ENCODE peak calls at places on chromosomes 3 and 15, in eight cellular contexts. E, U, H, A, F, L, G and J are unnamed samples.

GRCh38 chr15:90560229-90560771 is 30.6 kb downstream of the CRTC3 start:
- DNase-seq in L (no peak), F (peak; percentile 100), A (peak; percentile 98), H (no peak), U (no peak), G (peak; percentile 48), E (peak; percentile 57), J (no peak)

GRCh38 chr15:79035111-79035601 is 55.4 kb downstream of the RASGRF1 start:
- DNase-seq in E (no peak), U (peak; percentile 71), H (no peak), L (no peak), F (no peak), A (no peak), G (peak; percentile 40), J (peak; percentile 27)

GRCh38 chr15:76078285-76078863 is 18.6 kb downstream of the TMEM266 start:
- DNase-seq in G (no peak), E (no peak), F (no peak), A (no peak), L (no peak), H (no peak), U (no peak), J (no peak)

GRCh38 chr15:58487041-58487723 is 55.4 kb downstream of the LIPC start:
- DNase-seq in U (no peak), F (peak; percentile 30), G (no peak), H (no peak), E (no peak), L (no peak), A (no peak), J (no peak)

GRCh38 chr3:5016218-5017161 is 37.3 kb downstream of the BHLHE40 start:
- DNase-seq in F (peak; percentile 56), E (no peak), H (no peak), L (no peak), G (no peak), U (no peak), A (peak; percentile 60), J (no peak)

GRCh38 chr3:32557640-32558352 is 12.9 kb downstream of the DYNC1LI1 start:
- DNase-seq in U (no peak), E (no peak), G (no peak), A (no peak), L (no peak), H (no peak), F (no peak), J (no peak)

GRCh38 chr15:36737430-36737891 is 158.0 kb downstream of the CDIN1 start:
- DNase-seq in U (no peak), H (no peak), L (no peak), G (no peak), E (no peak), F (peak; percentile 44), A (peak; percentile 31), J (no peak)

GRCh38 chr15:85094685-85095084 is 113.0 kb downstream of the PDE8A start:
- DNase-seq in U (no peak), L (no peak), E (no peak), A (peak; percentile 22), F (peak; percentile 42), G (no peak), H (no peak), J (no peak)

GRCh38 chr3:152302521-152303021 is 33.8 kb downstream of the MBNL1 start:
- DNase-seq in A (peak; percentile 87), H (no peak), L (peak; percentile 77), G (no peak), U (no peak), E (peak; percentile 54), F (peak; percentile 93), J (no peak)

GRCh38 chr3:169836058-169836941 is 23.6 kb upstream of the LRRC34 start:
- DNase-seq in H (no peak), U (no peak), A (peak; percentile 37), E (no peak), G (peak; percentile 23), L (no peak), F (no peak), J (no peak)

GRCh38 chr3:71589132-71589531 is 5.6 kb upstream of the FOXP1 start:
- DNase-seq in F (no peak), G (no peak), E (no peak), A (no peak), H (no peak), L (no peak), U (no peak), J (no peak)

GRCh38 chr3:153273217-153273616 is 111.2 kb downstream of the RAP2B start:
- DNase-seq in F (no peak), E (no peak), L (no peak), H (no peak), U (no peak), G (no peak), A (no peak), J (no peak)

GRCh38 chr15:53872410-53872809 is 105.8 kb upstream of the UNC13C start:
- DNase-seq in H (no peak), A (no peak), L (no peak), G (no peak), F (no peak), E (no peak), U (no peak), J (no peak)

GRCh38 chr3:51538115-51538458 is 432 bp upstream of the RAD54L2 start:
- DNase-seq in F (no peak), E (no peak), A (peak; percentile 14), U (peak; percentile 46), H (no peak), G (no peak), L (no peak), J (peak; percentile 5)

GRCh38 chr3:51539291-51539891 is 872 bp downstream of the RAD54L2 start:
- DNase-seq in L (no peak), G (peak; percentile 66), U (peak; percentile 59), E (no peak), F (peak; percentile 52), A (peak; percentile 56), H (no peak), J (peak; percentile 26)

GRCh38 chr3:51535146-51536019 is 3.1 kb upstream of the RAD54L2 start:
- DNase-seq in F (no peak), A (no peak), H (no peak), L (no peak), E (no peak), U (no peak), G (no peak), J (no peak)

GRCh38 chr3:51544011-51544775 is 5.7 kb downstream of the RAD54L2 start:
- DNase-seq in G (peak; percentile 33), E (no peak), H (no peak), U (no peak), A (peak; percentile 27), F (peak; percentile 8), L (no peak), J (no peak)

GRCh38 chr3:51538459-51539290 is at the start of gene RAD54L2:
- DNase-seq in H (peak; percentile 11), G (peak; percentile 94), F (peak; percentile 83), L (peak; percentile 87), A (peak; percentile 92), U (peak; percentile 89), E (peak; percentile 86), J (peak; percentile 85)
- TF ChIP-seq CTCF in H (no peak), G (peak; percentile 41), F (no peak), L (peak; percentile 44), A (peak; percentile 23), U (no peak), E (peak; percentile 55), J (no peak)

GRCh38 chr3:177899275-177900067 is 636.8 kb upstream of the KCNMB2 start:
- DNase-seq in L (no peak), U (no peak), F (no peak), G (peak; percentile 33), H (no peak), A (no peak), E (no peak), J (no peak)
- TF ChIP-seq CTCF in L (no peak), U (peak; percentile 37), F (no peak), G (peak; percentile 41), H (no peak), A (no peak), E (no peak), J (no peak)

DNA sequence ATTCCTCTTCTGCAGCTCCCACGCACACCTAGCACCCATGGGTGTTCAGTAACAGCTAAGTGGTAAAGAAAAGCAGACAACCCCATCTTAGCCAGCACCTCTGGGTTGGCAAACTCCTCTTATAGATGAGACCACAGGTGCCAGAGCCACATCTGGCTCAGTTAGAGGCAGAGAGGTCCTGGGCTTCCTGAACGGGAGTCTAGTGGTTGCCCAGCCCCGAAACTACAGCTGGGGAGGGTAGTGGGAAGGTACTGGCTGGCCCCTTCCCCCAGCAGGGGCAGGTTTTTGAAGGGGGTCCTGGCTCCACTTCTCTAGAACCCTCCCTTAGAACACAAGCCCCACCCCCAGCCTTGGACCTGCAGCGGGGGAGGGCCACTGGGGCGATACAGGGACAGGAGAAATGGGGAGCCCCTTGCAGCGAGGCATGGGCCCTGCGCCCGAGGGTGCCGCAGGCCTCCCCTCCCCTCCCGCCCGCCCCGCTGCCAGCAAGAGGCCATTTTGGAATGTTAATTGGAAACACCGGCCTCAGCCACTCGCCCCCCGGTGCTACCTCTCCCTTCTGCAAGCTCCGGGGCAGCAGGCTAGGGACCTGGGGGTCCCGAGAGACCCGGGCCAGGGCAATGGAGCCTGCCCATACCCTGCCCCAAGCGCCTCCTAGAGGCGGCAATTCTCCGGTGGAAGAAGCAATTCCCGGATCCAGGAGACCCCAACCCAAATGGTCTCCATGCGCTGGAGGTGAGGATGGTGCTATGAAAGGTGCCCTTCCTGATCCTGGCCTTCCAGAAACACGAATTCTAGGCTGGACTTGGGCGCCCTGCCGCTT is 1.5 kb downstream of the DUSP7 start:
- DNase-seq in F (no peak), G (peak; percentile 69), A (no peak), E (no peak), H (no peak), U (peak; percentile 62), L (no peak), J (peak; percentile 57)
- TF ChIP-seq CTCF in F (peak; percentile 41), G (peak; percentile 60), A (peak; percentile 50), E (peak; percentile 38), H (no peak), U (peak; percentile 66), L (peak; percentile 8), J (peak; percentile 25)

GRCh38 chr3:17640466-17640865 is 102.0 kb downstream of the TBC1D5 start:
- DNase-seq in G (no peak), H (no peak), A (peak; percentile 24), U (no peak), L (no peak), E (no peak), F (peak; percentile 55), J (no peak)

GRCh38 chr3:17639765-17640164 is 102.7 kb downstream of the TBC1D5 start:
- DNase-seq in G (no peak), E (no peak), H (no peak), F (peak; percentile 94), U (no peak), L (no peak), A (peak; percentile 93), J (no peak)

GRCh38 chr3:17634964-17635363 is 107.5 kb downstream of the TBC1D5 start:
- DNase-seq in F (no peak), E (no peak), A (no peak), L (no peak), U (no peak), G (no peak), H (no peak), J (no peak)

GRCh38 chr3:17639257-17639656 is 103.2 kb downstream of the TBC1D5 start:
- DNase-seq in E (no peak), A (peak; percentile 63), H (no peak), F (peak; percentile 80), L (no peak), U (no peak), G (no peak), J (no peak)

GRCh38 chr3:17638351-17638750 is 104.1 kb downstream of the TBC1D5 start:
- DNase-seq in E (no peak), A (peak; percentile 35), U (no peak), L (no peak), H (no peak), G (no peak), F (peak; percentile 54), J (no peak)
- TF ChIP-seq CTCF in E (no peak), A (no peak), U (no peak), L (no peak), H (no peak), G (no peak), F (no peak), J (no peak)

GRCh38 chr3:87313641-87314040 is 37.3 kb upstream of the POU1F1 start:
- DNase-seq in G (no peak), E (no peak), L (no peak), U (no peak), H (no peak), A (no peak), F (no peak), J (no peak)
- TF ChIP-seq CTCF in G (no peak), E (no peak), L (no peak), U (no peak), H (no peak), A (no peak), F (no peak), J (no peak)